ENCODE peak calls at places on chromosome 1, in nine cellular contexts. One of them, this sample, is unnamed.

GRCh38 chr1:233575450-233575849 is 38.5 kb upstream of the KCNK1 start:
- DNase-seq in coronary artery: no peak
- DNase-seq in NCI-H2081 treated with DMSO at 0.1 percent for 48 hours: no peak
- DNase-seq in heart right ventricle: no peak
- DNase-seq in SJSA1: no peak
- DNase-seq in AG09309: no peak
- DNase-seq in T-helper 9 cell: no peak
- DNase-seq in colonic mucosa: no peak
- DNase-seq in body of pancreas: no peak
- DNase-seq in this sample: no peak

GRCh38 chr1:177629526-177629925 is 340.3 kb downstream of the SEC16B start:
- DNase-seq in coronary artery: no peak
- DNase-seq in T-helper 9 cell: no peak
- DNase-seq in SJSA1: no peak
- DNase-seq in body of pancreas: no peak
- DNase-seq in NCI-H2081 treated with DMSO at 0.1 percent for 48 hours: no peak
- DNase-seq in colonic mucosa: no peak
- DNase-seq in AG09309: no peak
- DNase-seq in heart right ventricle: no peak
- DNase-seq in this sample: no peak

GRCh38 chr1:70486676-70487470 is 75.8 kb downstream of the CTH start:
- DNase-seq in NCI-H2081 treated with DMSO at 0.1 percent for 48 hours: no peak
- DNase-seq in coronary artery: peak; percentile 68
- DNase-seq in SJSA1: no peak
- DNase-seq in T-helper 9 cell: no peak
- DNase-seq in colonic mucosa: no peak
- DNase-seq in AG09309: peak; percentile 62
- DNase-seq in body of pancreas: peak; percentile 73
- DNase-seq in heart right ventricle: no peak
- DNase-seq in this sample: no peak

GRCh38 chr1:45443580-45444446 is 47.1 kb downstream of the TESK2 start:
- DNase-seq in NCI-H2081 treated with DMSO at 0.1 percent for 48 hours: no peak
- DNase-seq in T-helper 9 cell: no peak
- DNase-seq in AG09309: no peak
- DNase-seq in SJSA1: no peak
- DNase-seq in colonic mucosa: no peak
- DNase-seq in body of pancreas: no peak
- DNase-seq in coronary artery: no peak
- DNase-seq in heart right ventricle: no peak
- DNase-seq in this sample: no peak

GRCh38 chr1:155591770-155592169 is 18.2 kb upstream of the MSTO1 start:
- DNase-seq in T-helper 9 cell: no peak
- DNase-seq in AG09309: peak; percentile 29
- DNase-seq in NCI-H2081 treated with DMSO at 0.1 percent for 48 hours: peak; percentile 66
- DNase-seq in SJSA1: no peak
- DNase-seq in coronary artery: no peak
- DNase-seq in heart right ventricle: no peak
- DNase-seq in colonic mucosa: peak; percentile 32
- DNase-seq in body of pancreas: peak; percentile 30
- DNase-seq in this sample: no peak

GRCh38 chr1:246588322-246588721 is 22.1 kb downstream of the CNST start:
- DNase-seq in coronary artery: no peak
- DNase-seq in AG09309: no peak
- DNase-seq in heart right ventricle: no peak
- DNase-seq in NCI-H2081 treated with DMSO at 0.1 percent for 48 hours: no peak
- DNase-seq in T-helper 9 cell: no peak
- DNase-seq in SJSA1: no peak
- DNase-seq in body of pancreas: no peak
- DNase-seq in colonic mucosa: no peak
- DNase-seq in this sample: no peak

GRCh38 chr1:114207635-114208034 is 54.0 kb upstream of the SYT6 start:
- DNase-seq in T-helper 9 cell: no peak
- DNase-seq in heart right ventricle: no peak
- DNase-seq in AG09309: no peak
- DNase-seq in NCI-H2081 treated with DMSO at 0.1 percent for 48 hours: no peak
- DNase-seq in body of pancreas: no peak
- DNase-seq in colonic mucosa: no peak
- DNase-seq in SJSA1: no peak
- DNase-seq in coronary artery: no peak
- DNase-seq in this sample: no peak

GRCh38 chr1:32666866-32667566 is 16.0 kb downstream of the RBBP4 start:
- DNase-seq in heart right ventricle: no peak
- DNase-seq in AG09309: no peak
- DNase-seq in colonic mucosa: no peak
- DNase-seq in body of pancreas: no peak
- DNase-seq in coronary artery: no peak
- DNase-seq in SJSA1: no peak
- DNase-seq in NCI-H2081 treated with DMSO at 0.1 percent for 48 hours: no peak
- DNase-seq in T-helper 9 cell: no peak
- DNase-seq in this sample: no peak